ENCODE peak calls at places on chromosomes 1 and 21, in ten cellular contexts. F, L, E, T, J, U, Y, I, D and P are unnamed samples.
A peak's percentile ranks its signal among the peaks of the same experiment; 100 is the strongest.

GRCh38 chr1:53896673-53897229 is 2.8 kb downstream of the DIO1 start:
- DNase-seq in D (no peak), E (no peak), F (no peak), Y (peak; percentile 56), J (peak; percentile 69), T (peak; percentile 87), L (peak; percentile 93), U (no peak), I (no peak), P (peak; percentile 43)

GRCh38 chr21:36141513-36141925 is 6.6 kb downstream of the CBR3 start:
- DNase-seq in I (peak; percentile 72), Y (peak; percentile 89), F (peak; percentile 95), T (peak; percentile 77), E (peak; percentile 92), L (peak; percentile 85), D (peak; percentile 85), J (peak; percentile 85), U (peak; percentile 65), P (peak; percentile 90)

GRCh38 chr1:117930484-117930883 is 945 bp downstream of the WDR3 start:
- DNase-seq in I (no peak), E (no peak), L (no peak), U (no peak), D (no peak), T (peak; percentile 4), F (no peak), J (no peak), Y (no peak), P (no peak)

GRCh38 chr1:153805042-153805745 is 30.0 kb downstream of the SLC27A3 start:
- DNase-seq in I (peak; percentile 76), L (peak; percentile 80), T (peak; percentile 65), F (peak; percentile 68), U (no peak), E (no peak), J (peak; percentile 76), D (peak; percentile 71), Y (peak; percentile 95), P (peak; percentile 75)

GRCh38 chr1:156591432-156592157 is at the start of gene NAXE:
- DNase-seq in Y (peak; percentile 40), D (peak; percentile 83), U (peak; percentile 54), I (no peak), F (peak; percentile 82), E (peak; percentile 81), T (peak; percentile 62), L (peak; percentile 46), J (peak; percentile 37), P (no peak)

GRCh38 chr1:201298381-201299367 is 15.4 kb downstream of the PKP1 start:
- DNase-seq in J (no peak), L (no peak), T (no peak), E (no peak), F (peak; percentile 52), U (no peak), D (no peak), I (no peak), Y (peak; percentile 21), P (no peak)

GRCh38 chr1:205598841-205599666 is 32.8 kb downstream of the ELK4 start:
- DNase-seq in F (peak; percentile 51), L (peak; percentile 99), Y (peak; percentile 83), J (peak; percentile 98), D (peak; percentile 64), I (peak; percentile 85), E (no peak), T (peak; percentile 98), U (no peak), P (no peak)

GRCh38 chr1:200780545-200781444 is 42.1 kb downstream of the CAMSAP2 start:
- DNase-seq in I (no peak), U (no peak), T (peak; percentile 34), L (peak; percentile 70), D (no peak), E (no peak), F (no peak), Y (peak; percentile 43), J (peak; percentile 48), P (no peak)

DNA sequence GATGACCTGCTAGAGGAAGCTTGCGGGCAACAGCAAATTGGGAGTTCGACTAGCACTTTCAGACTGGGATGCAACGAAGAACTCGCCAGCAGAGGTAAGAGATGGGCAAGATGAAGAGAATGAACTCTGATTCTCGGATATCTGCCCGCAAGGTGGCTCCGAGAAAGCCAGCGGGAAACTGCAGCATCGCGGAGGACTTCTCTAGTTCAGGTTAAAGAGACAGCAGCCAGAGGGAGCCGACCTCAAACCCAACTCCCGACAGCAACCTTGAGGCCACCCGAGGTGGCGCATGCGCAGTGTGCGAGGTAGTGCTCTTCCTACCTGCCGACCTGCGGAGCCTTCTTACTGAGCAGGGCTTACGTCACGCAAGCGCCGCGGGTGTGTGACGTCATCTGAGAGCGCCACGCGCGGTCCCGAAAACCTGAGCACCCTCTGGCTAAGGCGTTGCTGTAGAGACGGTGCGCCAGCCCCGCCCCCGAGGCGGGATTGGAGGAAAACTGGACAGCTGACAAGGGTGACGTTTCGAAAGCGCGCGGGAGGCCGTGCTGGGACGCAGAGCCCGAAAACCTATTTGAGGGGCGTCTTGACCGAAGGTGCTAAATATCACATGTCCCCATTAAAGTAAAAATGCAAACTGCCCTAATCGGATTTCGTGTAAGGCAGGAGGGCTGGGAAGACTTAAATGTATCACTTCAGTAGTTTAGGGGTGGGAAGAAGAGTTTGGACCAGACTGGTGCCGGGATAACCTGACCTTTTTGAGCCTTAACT is 110.5 kb upstream of the SLC25A33 start:
- DNase-seq in Y (peak; percentile 99), F (peak; percentile 100), E (peak; percentile 100), I (peak; percentile 100), D (peak; percentile 99), U (peak; percentile 100), L (peak; percentile 99), T (peak; percentile 99), J (peak; percentile 99), P (peak; percentile 98)
- TF ChIP-seq CTCF in Y (no peak), F (peak; percentile 13), E (peak; percentile 50), I (peak; percentile 38), D (no peak), U (peak; percentile 48), L (no peak), T (no peak), J (peak; percentile 3), P (peak; percentile 18)

GRCh38 chr1:223456747-223457146 is 63.5 kb downstream of the CCDC185 start:
- DNase-seq in D (no peak), J (no peak), E (no peak), Y (no peak), F (no peak), U (no peak), I (no peak), L (no peak), T (no peak), P (no peak)

GRCh38 chr1:223460566-223461189 is 67.5 kb downstream of the CCDC185 start:
- DNase-seq in T (no peak), D (no peak), I (no peak), L (no peak), E (no peak), F (no peak), Y (no peak), J (no peak), U (no peak), P (no peak)

GRCh38 chr1:223454959-223455358 is 61.7 kb downstream of the CCDC185 start:
- DNase-seq in U (no peak), D (no peak), I (no peak), Y (no peak), J (no peak), E (no peak), F (no peak), L (no peak), T (no peak), P (no peak)

DNA sequence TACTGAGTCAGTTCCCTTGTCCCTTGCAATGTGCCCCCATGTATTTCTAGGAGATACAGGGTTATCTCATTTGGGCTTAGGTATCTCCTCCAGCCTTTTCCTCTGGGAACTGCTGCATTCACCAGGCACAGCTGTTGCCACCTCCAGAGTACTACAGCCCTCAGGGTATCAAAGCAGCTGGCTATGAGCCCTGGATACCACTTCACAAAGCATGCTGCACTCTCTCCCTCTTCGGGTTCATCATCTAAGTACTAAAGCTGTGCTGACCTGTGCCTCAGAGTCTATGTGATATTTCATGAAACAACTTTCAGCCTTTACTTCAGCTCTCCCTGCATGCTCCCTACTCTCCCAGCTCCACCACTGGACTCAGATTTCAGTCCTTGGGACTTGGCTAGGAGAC is 62.3 kb downstream of the CCDC185 start:
- DNase-seq in T (no peak), F (no peak), U (no peak), I (no peak), L (no peak), E (no peak), Y (no peak), D (no peak), J (no peak), P (no peak)
- TF ChIP-seq CTCF in T (no peak), F (no peak), U (no peak), I (no peak), L (no peak), E (no peak), Y (no peak), D (no peak), J (no peak), P (no peak)

GRCh38 chr1:3702528-3702927 is 49.7 kb upstream of the CCDC27 start:
- DNase-seq in I (no peak), E (no peak), F (no peak), U (no peak), T (no peak), L (no peak), J (no peak), D (no peak), Y (no peak), P (no peak)

GRCh38 chr1:3705341-3705950 is 46.8 kb upstream of the CCDC27 start:
- DNase-seq in F (no peak), Y (no peak), D (no peak), I (no peak), E (no peak), J (no peak), L (no peak), U (no peak), T (no peak), P (no peak)

GRCh38 chr1:3700631-3701030 is 48.3 kb downstream of the TP73 start:
- DNase-seq in T (no peak), Y (no peak), E (no peak), I (no peak), D (no peak), U (no peak), F (no peak), L (no peak), J (no peak), P (no peak)

GRCh38 chr1:3703786-3704396 is 48.4 kb upstream of the CCDC27 start:
- DNase-seq in Y (no peak), F (no peak), J (no peak), D (no peak), L (no peak), E (no peak), T (no peak), U (no peak), I (no peak), P (no peak)

DNA sequence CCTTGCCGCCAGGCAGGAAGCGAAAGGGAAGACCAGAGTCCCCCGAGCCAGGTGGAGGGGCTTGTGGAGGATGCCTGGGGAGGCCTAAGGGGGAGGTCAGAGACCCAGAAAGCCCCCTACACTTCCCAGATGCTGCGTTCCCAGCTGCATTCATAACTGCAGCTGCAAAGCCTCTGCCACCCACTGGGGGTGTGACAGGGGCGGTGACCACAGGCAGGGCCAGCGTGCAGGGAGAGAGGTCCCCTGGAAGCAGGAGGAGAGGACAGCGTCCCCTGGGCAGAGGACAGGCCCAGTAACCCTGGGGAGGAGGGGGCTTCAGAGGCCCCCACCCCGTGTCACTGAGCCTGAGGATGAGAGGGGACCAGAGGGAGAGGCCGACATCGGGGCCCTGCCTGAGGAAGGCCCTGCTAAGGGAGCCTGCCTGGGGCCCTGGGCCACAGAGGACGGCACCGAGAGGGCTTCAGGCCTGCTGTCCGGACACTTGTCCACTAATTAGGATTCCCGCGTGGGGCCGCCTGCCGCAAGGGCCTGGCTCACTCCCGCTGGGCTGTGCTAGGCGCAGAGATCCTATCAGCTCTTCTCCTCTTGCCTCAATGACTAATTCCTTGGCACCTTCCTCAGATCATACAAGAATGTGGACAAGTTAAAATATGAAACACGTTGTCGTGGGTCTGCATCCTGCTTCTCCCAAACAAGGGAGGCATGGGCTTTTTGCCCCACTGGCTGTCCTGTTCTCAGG is 49.1 kb upstream of the CCDC27 start:
- DNase-seq in U (no peak), E (no peak), F (no peak), Y (peak; percentile 53), D (no peak), I (peak; percentile 12), J (peak; percentile 47), L (peak; percentile 53), T (peak; percentile 48), P (no peak)
- TF ChIP-seq CTCF in U (no peak), E (peak; percentile 23), F (no peak), Y (peak; percentile 3), D (no peak), I (peak; percentile 9), J (no peak), L (peak; percentile 12), T (no peak), P (no peak)

GRCh38 chr1:64581786-64582185 is 111.9 kb downstream of the CACHD1 start:
- DNase-seq in I (no peak), J (no peak), U (no peak), L (no peak), F (no peak), E (no peak), Y (peak; percentile 14), T (no peak), D (no peak), P (no peak)

DNA sequence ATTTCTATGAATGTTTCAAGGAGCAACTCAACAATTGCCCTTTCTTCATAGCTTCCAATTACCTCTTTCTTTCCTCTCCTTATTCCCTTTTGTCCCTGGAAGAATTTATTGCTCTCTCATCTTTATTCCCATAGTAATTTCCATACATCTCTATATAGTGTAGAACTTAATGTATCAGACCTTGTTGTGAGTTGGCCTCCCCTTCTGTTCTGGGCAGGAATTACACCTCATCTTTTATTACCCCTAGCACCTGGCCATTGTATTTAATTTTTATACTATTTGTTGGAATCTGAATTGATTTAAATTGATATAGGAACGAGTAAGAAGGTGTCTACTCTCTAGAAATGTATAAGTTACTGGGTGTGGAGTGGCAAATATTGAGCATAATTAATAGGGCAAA is 114.5 kb downstream of the CACHD1 start:
- DNase-seq in T (no peak), L (no peak), F (no peak), D (no peak), Y (peak; percentile 16), E (no peak), I (no peak), U (no peak), J (no peak), P (no peak)
- TF ChIP-seq CTCF in T (peak; percentile 17), L (peak; percentile 42), F (peak; percentile 31), D (no peak), Y (peak; percentile 44), E (peak; percentile 63), I (peak; percentile 56), U (no peak), J (peak; percentile 37), P (no peak)